ENCODE peak calls at places on chromosomes 11 and 22, in seven cellular contexts. M is A549, S is sigmoid colon, Q is ovary, Y is GM12878, A is stomach, P is tibial nerve. V is an unnamed sample.

GRCh38 chr11:114562166-114562916 is 2.7 kb upstream of the NXPE1 start:
- DNase-seq in M (no peak), S (no peak), Q (no peak), Y (no peak), A (no peak), P (no peak), V (no peak)

GRCh38 chr22:39689421-39689820 is 118.9 kb downstream of the CACNA1I start:
- DNase-seq in M (no peak), S (no peak), Q (no peak), Y (no peak), A (no peak), P (no peak), V (no peak)

GRCh38 chr11:127003260-127003981 is 2.9 kb upstream of the KIRREL3 start:
- DNase-seq in M (peak), S (no peak), Q (no peak), Y (no peak), A (no peak), P (no peak), V (no peak)

GRCh38 chr22:28231423-28231822 is 312.4 kb upstream of the PITPNB start:
- DNase-seq in M (no peak), S (no peak), Q (no peak), Y (no peak), A (no peak), P (no peak), V (no peak)

GRCh38 chr22:27801197-27801615 is 350 bp downstream of the MN1 start:
- DNase-seq in M (peak), S (no peak), Q (no peak), Y (no peak), A (peak), P (no peak), V (no peak)

GRCh38 chr11:112780351-112781043 is 180.7 kb upstream of the NCAM1 start:
- DNase-seq in M (no peak), S (peak), Q (no peak), Y (no peak), A (no peak), P (no peak), V (peak)

GRCh38 chr11:61797263-61797944 is 4.7 kb downstream of the FEN1 start:
- DNase-seq in M (peak), S (peak), Q (peak), Y (peak), A (peak), P (peak), V (no peak)

GRCh38 chr11:7046474-7046873 is 26.2 kb downstream of the NLRP14 start:
- DNase-seq in M (no peak), S (no peak), Q (no peak), Y (no peak), A (no peak), P (no peak), V (no peak)

GRCh38 chr11:62923634-62924411 is 2.7 kb upstream of the CHRM1 start:
- DNase-seq in M (no peak), S (no peak), Q (no peak), Y (peak), A (no peak), P (no peak), V (peak)

GRCh38 chr11:47099213-47099917 is 77.3 kb downstream of the ARFGAP2 start:
- DNase-seq in M (no peak), S (no peak), Q (no peak), Y (no peak), A (peak), P (no peak), V (no peak)

GRCh38 chr22:25419247-25420113 is 145.0 kb upstream of the GRK3 start:
- DNase-seq in M (no peak), S (peak), Q (no peak), Y (peak), A (no peak), P (no peak), V (no peak)

GRCh38 chr11:574632-575323 is 1.5 kb upstream of the PHRF1 start:
- DNase-seq in M (no peak), S (no peak), Q (peak), Y (no peak), A (no peak), P (no peak), V (no peak)

GRCh38 chr11:65027213-65028067 is at the start of gene SNX15:
- DNase-seq in M (peak), S (peak), Q (peak), Y (peak), A (peak), P (peak), V (peak)

GRCh38 chr11:20536784-20537183 is 62.6 kb upstream of the SLC6A5 start:
- DNase-seq in M (no peak), S (no peak), Q (no peak), Y (no peak), A (no peak), P (no peak), V (no peak)

GRCh38 chr22:38187413-38188212 is 6.0 kb upstream of the PLA2G6 start:
- DNase-seq in M (no peak), S (no peak), Q (no peak), Y (no peak), A (peak), P (no peak), V (no peak)

GRCh38 chr11:15747671-15748070 is 608.7 kb downstream of the SOX6 start:
- DNase-seq in M (no peak), S (no peak), Q (no peak), Y (peak), A (no peak), P (no peak), V (no peak)

GRCh38 chr11:30257058-30257457 is 26.2 kb downstream of the FSHB start:
- DNase-seq in M (no peak), S (no peak), Q (no peak), Y (no peak), A (no peak), P (no peak), V (no peak)

GRCh38 chr11:76410771-76411423 is 29.8 kb downstream of the GVQW3 start:
- DNase-seq in M (no peak), S (no peak), Q (no peak), Y (no peak), A (no peak), P (no peak), V (no peak)

DNA sequence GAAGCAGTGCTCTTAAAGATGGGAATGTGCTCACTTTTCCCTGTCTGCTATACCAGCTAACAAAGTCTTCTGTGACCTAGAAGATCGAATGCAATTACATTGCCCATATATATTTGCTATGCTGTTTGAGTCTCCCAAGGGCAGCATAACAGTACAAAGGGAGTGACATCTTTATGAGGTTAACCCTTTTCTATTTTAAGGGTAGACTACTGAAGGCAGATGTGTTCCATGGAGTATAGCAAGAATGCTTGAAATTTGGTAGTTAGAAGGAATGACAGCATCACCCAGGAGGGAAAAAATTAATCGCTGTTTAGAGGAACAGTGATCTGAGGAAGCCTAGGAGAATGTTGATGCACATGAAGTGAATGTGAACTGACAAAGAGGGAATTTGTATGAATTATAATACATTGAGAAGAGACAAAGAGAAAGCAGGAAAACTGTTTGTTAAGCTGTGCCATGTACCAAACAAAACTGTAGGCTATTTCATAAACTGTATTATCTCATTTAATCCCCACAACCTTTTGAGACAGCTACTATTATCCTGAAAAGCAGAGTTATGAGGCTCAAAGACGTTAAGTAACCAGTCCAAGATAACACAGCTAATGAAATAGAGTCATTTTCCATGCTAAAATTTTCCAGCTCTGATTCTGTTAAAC is 13.0 kb downstream of the MAML2 start:
- DNase-seq in M (no peak), S (no peak), Q (no peak), Y (no peak), A (no peak), P (no peak), V (no peak)
- H3K27ac ChIP-seq in M (no peak), S (no peak), Q (no peak), Y (no peak), A (no peak), P (no peak), V (peak)

GRCh38 chr22:22893891-22894739 is 6.5 kb downstream of the IGLL5 start:
- DNase-seq in M (no peak), S (peak), Q (no peak), Y (no peak), A (no peak), P (no peak), V (no peak)

GRCh38 chr22:22896601-22897000 is 9.0 kb downstream of the IGLL5 start:
- DNase-seq in M (no peak), S (peak), Q (no peak), Y (no peak), A (no peak), P (no peak), V (peak)

GRCh38 chr22:22895776-22896445 is 8.3 kb downstream of the IGLL5 start:
- DNase-seq in M (no peak), S (peak), Q (no peak), Y (no peak), A (no peak), P (no peak), V (no peak)

GRCh38 chr22:22893077-22893805 is 5.6 kb downstream of the IGLL5 start:
- DNase-seq in M (no peak), S (peak), Q (no peak), Y (no peak), A (no peak), P (no peak), V (peak)

DNA sequence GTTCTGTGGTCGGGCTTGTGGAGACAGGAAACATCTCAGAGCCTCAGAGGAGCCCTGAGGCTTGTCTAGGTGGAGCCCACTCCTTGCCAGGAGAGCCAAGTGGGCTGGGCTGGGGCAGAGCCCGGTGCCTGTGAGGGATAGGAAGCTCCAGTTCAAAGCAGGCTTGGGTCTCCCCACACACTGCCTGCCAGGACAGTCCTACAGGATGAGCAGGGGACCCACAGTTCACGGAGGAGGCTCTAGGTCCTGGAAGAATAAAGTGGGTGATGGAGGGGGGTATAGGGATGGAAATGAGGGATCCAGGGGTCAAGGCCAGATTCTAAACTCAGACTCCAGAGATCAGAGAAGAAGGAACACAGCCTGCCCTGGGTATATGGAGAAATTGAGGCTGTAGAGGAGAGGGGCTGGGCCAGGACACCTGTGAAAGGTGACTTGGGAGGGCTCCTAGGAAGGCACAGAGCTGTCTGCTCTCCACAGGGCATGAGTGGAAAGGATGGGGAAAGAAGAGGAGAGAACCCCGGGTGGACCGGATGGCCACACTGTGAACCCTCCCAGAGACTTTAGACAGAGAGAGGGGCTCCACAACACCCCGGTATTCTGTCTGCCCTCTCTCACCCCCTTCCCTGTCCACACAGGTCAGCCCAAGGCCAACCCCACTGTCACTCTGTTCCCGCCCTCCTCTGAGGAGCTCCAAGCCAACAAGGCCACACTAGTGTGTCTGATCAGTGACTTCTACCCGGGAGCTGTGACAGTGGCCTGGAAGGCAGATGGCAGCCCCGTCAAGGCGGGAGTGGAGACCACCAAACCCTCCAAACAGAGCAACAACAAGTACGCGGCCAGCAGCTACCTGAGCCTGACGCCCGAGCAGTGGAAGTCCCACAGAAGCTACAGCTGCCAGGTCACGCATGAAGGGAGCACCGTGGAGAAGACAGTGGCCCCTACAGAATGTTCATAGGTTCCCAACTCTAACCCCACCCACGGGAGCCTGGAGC is 7.4 kb downstream of the IGLL5 start:
- DNase-seq in M (no peak), S (peak), Q (no peak), Y (no peak), A (no peak), P (no peak), V (peak)
- TF ChIP-seq EP300 in M (no peak), S (no peak), Q (no peak), Y (no peak), A (no peak), P (no peak), V (no peak)

GRCh38 chr22:32527756-32528155 is 53.1 kb downstream of the FBXO7 start:
- DNase-seq in M (no peak), S (no peak), Q (no peak), Y (no peak), A (no peak), P (no peak), V (no peak)

GRCh38 chr22:32531955-32532818 is 57.6 kb downstream of the FBXO7 start:
- DNase-seq in M (no peak), S (peak), Q (peak), Y (no peak), A (peak), P (peak), V (peak)

GRCh38 chr22:32531228-32531627 is 56.6 kb downstream of the FBXO7 start:
- DNase-seq in M (no peak), S (peak), Q (peak), Y (no peak), A (no peak), P (no peak), V (no peak)

GRCh38 chr22:32528984-32529982 is 54.7 kb downstream of the FBXO7 start:
- DNase-seq in M (peak), S (peak), Q (peak), Y (peak), A (peak), P (peak), V (peak)

GRCh38 chr22:32528316-32528715 is 53.7 kb downstream of the FBXO7 start:
- DNase-seq in M (no peak), S (peak), Q (peak), Y (no peak), A (no peak), P (no peak), V (no peak)
- H3K27ac ChIP-seq in M (no peak), S (peak), Q (no peak), Y (no peak), A (no peak), P (peak), V (peak)

DNA sequence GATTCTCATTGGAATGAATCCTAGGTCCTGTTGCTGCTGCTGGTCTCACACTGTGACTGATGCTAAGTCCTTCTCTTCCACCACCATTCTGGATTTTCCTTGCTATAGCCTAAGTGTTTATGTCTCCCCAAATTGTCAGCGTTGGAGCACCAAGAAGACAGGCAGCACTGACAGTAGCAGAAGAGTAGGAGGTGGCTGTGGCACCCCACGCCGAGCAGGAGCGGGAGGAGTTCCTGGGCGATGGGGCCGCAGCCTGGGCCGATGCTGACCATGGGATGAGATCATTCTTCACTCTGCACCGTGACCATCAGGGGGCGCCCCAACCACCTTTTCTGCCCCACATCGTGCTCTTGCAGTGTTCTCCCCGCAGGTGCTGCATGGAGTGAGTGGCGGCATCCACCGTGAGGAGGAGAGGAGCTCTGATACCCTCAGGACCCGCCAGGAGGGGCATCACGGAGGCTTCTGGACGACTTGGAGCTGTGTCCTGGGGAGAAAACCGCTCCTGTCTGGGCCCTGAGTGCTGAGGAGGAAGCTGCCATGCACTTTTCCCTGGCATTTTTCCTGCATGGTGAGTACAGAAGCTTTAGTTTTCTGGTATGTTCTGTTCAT is 57.0 kb downstream of the LRRC74B start:
- DNase-seq in M (peak), S (peak), Q (peak), Y (no peak), A (peak), P (no peak), V (peak)
- TF ChIP-seq EP300 in M (no peak), S (no peak), Q (no peak), Y (no peak), A (no peak), P (no peak), V (no peak)

DNA sequence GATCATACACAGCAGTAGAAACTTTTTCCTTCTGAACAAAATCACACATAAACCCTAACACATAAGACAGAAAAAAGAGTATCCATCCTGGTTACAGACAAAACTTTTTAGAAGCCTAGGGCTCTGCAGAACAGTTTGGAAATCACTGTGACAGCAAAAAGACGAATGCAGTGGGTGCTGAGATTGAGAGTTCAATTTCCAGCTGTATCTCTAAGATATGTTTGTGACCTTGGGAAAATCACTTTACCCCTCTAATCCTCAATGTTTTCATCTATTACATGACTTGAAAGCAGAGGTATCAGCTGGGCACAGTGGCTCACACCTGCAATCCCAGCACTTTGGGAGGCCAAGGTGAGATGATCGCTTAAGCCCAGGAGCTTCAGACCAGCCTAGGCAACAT is 128.5 kb downstream of the SIK3 start:
- DNase-seq in M (no peak), S (no peak), Q (no peak), Y (no peak), A (no peak), P (no peak), V (no peak)
- H3K27ac ChIP-seq in M (no peak), S (no peak), Q (no peak), Y (no peak), A (no peak), P (no peak), V (no peak)

DNA sequence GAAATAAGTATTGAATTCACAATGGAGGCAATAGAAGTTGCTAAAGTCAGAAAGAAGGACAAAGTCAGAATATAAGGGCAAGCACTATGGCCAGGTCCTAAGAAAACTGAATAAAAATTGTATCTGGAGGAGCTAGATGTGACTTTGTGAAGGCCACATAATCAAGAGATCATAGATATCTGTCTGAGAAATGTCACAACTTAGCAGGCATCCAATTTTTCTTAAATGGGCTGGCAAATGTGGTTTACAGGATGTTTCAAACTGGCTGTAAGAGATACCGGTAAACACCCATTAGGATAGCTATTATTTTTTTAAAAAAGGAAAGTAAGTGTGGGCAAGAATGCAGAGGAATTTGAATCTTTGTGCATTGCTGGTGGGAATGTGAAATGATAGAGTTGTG is 303.1 kb upstream of the CHORDC1 start:
- DNase-seq in M (no peak), S (no peak), Q (no peak), Y (no peak), A (no peak), P (no peak), V (no peak)
- TF ChIP-seq EP300 in M (no peak), S (no peak), Q (no peak), Y (no peak), A (no peak), P (no peak), V (no peak)

DNA sequence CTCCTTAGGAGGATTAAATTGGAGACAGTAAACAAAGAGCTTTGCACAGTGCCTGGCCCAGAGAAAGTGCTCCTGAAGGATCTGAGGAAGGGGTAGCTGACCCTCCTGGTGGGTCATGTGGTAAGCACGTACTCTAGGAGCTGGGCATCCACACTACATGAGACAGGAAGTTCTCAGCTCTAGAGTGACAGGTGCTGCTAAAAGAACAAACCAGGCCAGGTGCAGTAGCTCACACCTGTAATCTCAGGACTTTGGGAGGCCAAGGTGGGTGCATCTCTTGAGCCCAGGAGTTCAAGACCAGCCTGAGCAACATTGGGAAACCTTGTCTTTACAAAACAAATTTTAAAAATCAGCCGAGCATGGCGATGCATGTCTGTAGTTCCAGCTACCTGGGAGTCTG is 13.1 kb downstream of the SLC43A1 start:
- DNase-seq in M (no peak), S (no peak), Q (no peak), Y (no peak), A (no peak), P (no peak), V (no peak)
- H3K27ac ChIP-seq in M (no peak), S (no peak), Q (no peak), Y (no peak), A (peak), P (no peak), V (peak)